ENCODE peak calls at places on chromosomes 1 and 21, in six cellular contexts. G, L, B, Q, U and M are unnamed samples.

GRCh38 chr21:42981862-42982261 is 7.5 kb downstream of the PKNOX1 start:
- DNase-seq in G (no peak), L (no peak), B (no peak), Q (no peak), U (no peak), M (no peak)

GRCh38 chr1:226736908-226737818 is 1.9 kb downstream of the ITPKB start:
- DNase-seq in G (peak), L (peak), B (no peak), Q (peak), U (peak), M (peak)

GRCh38 chr1:17529381-17529780 is 10.1 kb upstream of the ARHGEF10L start:
- DNase-seq in G (peak), L (no peak), B (no peak), Q (no peak), U (no peak), M (no peak)

GRCh38 chr1:226209307-226210059 is 14.0 kb upstream of the MIXL1 start:
- DNase-seq in G (no peak), L (no peak), B (no peak), Q (no peak), U (no peak), M (no peak)

GRCh38 chr1:223210786-223211115 is 67.7 kb upstream of the TLR5 start:
- DNase-seq in G (no peak), L (no peak), B (no peak), Q (no peak), U (no peak), M (no peak)

GRCh38 chr1:192766009-192766625 is 42.7 kb upstream of the RGS2 start:
- DNase-seq in G (peak), L (no peak), B (no peak), Q (peak), U (no peak), M (no peak)

GRCh38 chr1:63643926-63644325 is 50.7 kb downstream of the PGM1 start:
- DNase-seq in G (no peak), L (no peak), B (no peak), Q (no peak), U (no peak), M (peak)

GRCh38 chr1:234143681-234144080 is 229.6 kb upstream of the COA6 start:
- DNase-seq in G (no peak), L (no peak), B (no peak), Q (no peak), U (no peak), M (no peak)

GRCh38 chr1:178575611-178576331 is 62.9 kb downstream of the TEX35 start:
- DNase-seq in G (no peak), L (no peak), B (no peak), Q (peak), U (no peak), M (no peak)

GRCh38 chr1:217089239-217090014 is 366.2 kb upstream of the ESRRG start:
- DNase-seq in G (peak), L (no peak), B (no peak), Q (peak), U (no peak), M (no peak)

GRCh38 chr21:42258150-42258884 is 39.4 kb downstream of the ABCG1 start:
- DNase-seq in G (peak), L (peak), B (no peak), Q (peak), U (peak), M (no peak)

GRCh38 chr1:217891966-217892365 is 260.8 kb downstream of the SPATA17 start:
- DNase-seq in G (peak), L (no peak), B (no peak), Q (no peak), U (no peak), M (no peak)

GRCh38 chr1:59506952-59507351 is 210.1 kb downstream of the FGGY start:
- DNase-seq in G (peak), L (no peak), B (no peak), Q (no peak), U (peak), M (peak)

GRCh38 chr1:93615201-93616150 is 66.2 kb downstream of the BCAR3 start:
- DNase-seq in G (peak), L (no peak), B (no peak), Q (peak), U (no peak), M (no peak)

GRCh38 chr1:244350027-244350426 is 101.7 kb downstream of the ADSS2 start:
- DNase-seq in G (no peak), L (no peak), B (no peak), Q (no peak), U (no peak), M (no peak)

GRCh38 chr1:228084325-228084724 is 1.8 kb downstream of the ARF1 start:
- DNase-seq in G (peak), L (no peak), B (no peak), Q (peak), U (no peak), M (no peak)

GRCh38 chr21:33780631-33781030 is 135.0 kb downstream of the ATP5PO start:
- DNase-seq in G (no peak), L (no peak), B (no peak), Q (no peak), U (no peak), M (no peak)

GRCh38 chr1:79259390-79260336 is 253.1 kb upstream of the ADGRL4 start:
- DNase-seq in G (peak), L (no peak), B (no peak), Q (no peak), U (no peak), M (no peak)

GRCh38 chr1:79353224-79353623 is 346.7 kb upstream of the ADGRL4 start:
- DNase-seq in G (peak), L (no peak), B (no peak), Q (peak), U (peak), M (no peak)

GRCh38 chr1:184485731-184486723 is 99.2 kb downstream of the C1orf21 start:
- DNase-seq in G (peak), L (no peak), B (no peak), Q (no peak), U (no peak), M (no peak)

GRCh38 chr1:209692745-209693504 is 11.7 kb upstream of the HSD11B1 start:
- DNase-seq in G (peak), L (peak), B (no peak), Q (peak), U (peak), M (peak)

GRCh38 chr1:206935491-206936067 is 10.7 kb downstream of the PIGR start:
- DNase-seq in G (peak), L (peak), B (peak), Q (peak), U (no peak), M (no peak)

GRCh38 chr1:50106095-50106761 is 2.5 kb upstream of the ELAVL4 start:
- DNase-seq in G (no peak), L (no peak), B (no peak), Q (no peak), U (no peak), M (no peak)

GRCh38 chr1:37362990-37363389 is 111.4 kb upstream of the ZC3H12A start:
- DNase-seq in G (no peak), L (no peak), B (no peak), Q (no peak), U (no peak), M (no peak)

GRCh38 chr1:7941437-7941793 is 776 bp upstream of the TNFRSF9 start:
- DNase-seq in G (no peak), L (no peak), B (no peak), Q (peak), U (no peak), M (no peak)

GRCh38 chr1:41884256-41885240 is 34.2 kb downstream of the HIVEP3 start:
- DNase-seq in G (no peak), L (no peak), B (no peak), Q (no peak), U (no peak), M (no peak)

GRCh38 chr1:53047737-53048344 is 14.2 kb upstream of the PODN start:
- DNase-seq in G (peak), L (no peak), B (no peak), Q (peak), U (no peak), M (no peak)

GRCh38 chr1:20476260-20477038 is 9.6 kb downstream of the CAMK2N1 start:
- DNase-seq in G (peak), L (no peak), B (no peak), Q (no peak), U (no peak), M (no peak)

GRCh38 chr1:92795166-92795565 is 10.3 kb upstream of the EVI5 start:
- DNase-seq in G (no peak), L (no peak), B (no peak), Q (no peak), U (no peak), M (no peak)

GRCh38 chr21:36981049-36981391 is 14.6 kb upstream of the HLCS start:
- DNase-seq in G (peak), L (no peak), B (no peak), Q (no peak), U (no peak), M (no peak)
- H3K27ac ChIP-seq in G (peak), L (no peak), B (no peak), Q (no peak), U (peak), M (peak)

GRCh38 chr1:169059391-169059790 is 47.1 kb upstream of the ATP1B1 start:
- DNase-seq in G (peak), L (no peak), B (no peak), Q (no peak), U (no peak), M (no peak)

GRCh38 chr1:169060906-169061683 is 45.4 kb upstream of the ATP1B1 start:
- DNase-seq in G (peak), L (no peak), B (no peak), Q (no peak), U (no peak), M (no peak)

GRCh38 chr1:169062152-169062551 is 44.3 kb upstream of the ATP1B1 start:
- DNase-seq in G (no peak), L (no peak), B (no peak), Q (no peak), U (no peak), M (no peak)

GRCh38 chr1:169064103-169064502 is 42.4 kb upstream of the ATP1B1 start:
- DNase-seq in G (no peak), L (no peak), B (no peak), Q (no peak), U (no peak), M (no peak)

DNA sequence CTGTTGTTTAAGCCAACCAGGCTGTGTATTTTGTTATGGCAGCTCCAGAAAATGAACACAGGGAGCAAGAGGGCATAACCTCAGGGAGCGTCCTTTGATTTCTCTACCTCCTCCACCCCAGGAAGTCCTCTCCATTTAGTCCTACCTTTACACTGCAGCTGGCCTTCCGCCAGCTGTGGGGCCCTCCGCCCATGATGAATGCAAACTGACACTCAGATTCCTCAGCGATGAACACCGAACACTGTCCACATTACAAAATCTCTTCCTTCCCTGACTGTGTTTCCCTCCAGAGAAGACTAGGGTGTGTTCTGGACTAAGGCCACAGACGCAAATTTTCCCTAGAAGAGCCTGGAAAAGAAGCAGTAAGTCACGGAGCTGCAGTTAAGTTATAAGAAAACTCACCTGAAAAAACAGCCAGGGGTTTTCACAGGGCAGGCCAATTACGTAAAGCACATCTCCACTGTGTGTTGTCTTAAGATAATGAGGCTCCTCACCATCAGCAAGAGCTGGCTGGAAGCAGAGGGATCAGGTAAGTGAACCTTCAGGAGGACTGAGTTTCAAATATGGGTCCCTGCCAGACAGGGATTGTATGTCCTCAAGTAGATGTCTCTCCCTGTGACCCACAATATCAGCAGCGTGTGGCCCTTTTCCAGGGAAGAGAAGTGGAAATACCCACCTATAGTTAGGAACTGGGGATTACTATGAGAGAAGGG is 46.3 kb upstream of the ATP1B1 start:
- DNase-seq in G (peak), L (no peak), B (no peak), Q (no peak), U (no peak), M (peak)
- H3K27ac ChIP-seq in G (peak), L (no peak), B (no peak), Q (no peak), U (no peak), M (no peak)

GRCh38 chr1:26082020-26082350 is 14.6 kb upstream of the TRIM63 start:
- DNase-seq in G (no peak), L (no peak), B (no peak), Q (no peak), U (no peak), M (no peak)
- H3K27ac ChIP-seq in G (no peak), L (no peak), B (no peak), Q (no peak), U (no peak), M (peak)

GRCh38 chr21:38774152-38774551 is 31.6 kb upstream of the ETS2 start:
- DNase-seq in G (no peak), L (no peak), B (no peak), Q (peak), U (no peak), M (no peak)
- H3K27ac ChIP-seq in G (peak), L (no peak), B (no peak), Q (peak), U (peak), M (no peak)

GRCh38 chr1:173039621-173040020 is 11.1 kb downstream of the TNFSF18 start:
- DNase-seq in G (no peak), L (no peak), B (no peak), Q (no peak), U (no peak), M (no peak)

GRCh38 chr1:173042806-173043205 is 7.9 kb downstream of the TNFSF18 start:
- DNase-seq in G (peak), L (no peak), B (no peak), Q (no peak), U (no peak), M (no peak)

GRCh38 chr1:173038875-173039554 is 11.7 kb downstream of the TNFSF18 start:
- DNase-seq in G (no peak), L (no peak), B (no peak), Q (no peak), U (no peak), M (no peak)

GRCh38 chr1:173044656-173045055 is 6.1 kb downstream of the TNFSF18 start:
- DNase-seq in G (no peak), L (no peak), B (no peak), Q (no peak), U (no peak), M (no peak)

GRCh38 chr1:173043253-173043652 is 7.5 kb downstream of the TNFSF18 start:
- DNase-seq in G (peak), L (no peak), B (no peak), Q (peak), U (no peak), M (no peak)
- H3K27ac ChIP-seq in G (peak), L (no peak), B (no peak), Q (peak), U (no peak), M (no peak)

GRCh38 chr1:15882665-15883064 is 35.2 kb downstream of the SPEN start:
- DNase-seq in G (no peak), L (no peak), B (no peak), Q (no peak), U (no peak), M (no peak)

GRCh38 chr1:15884477-15884876 is 37.0 kb downstream of the SPEN start:
- DNase-seq in G (no peak), L (no peak), B (no peak), Q (no peak), U (no peak), M (no peak)

GRCh38 chr1:15883326-15883725 is 35.8 kb downstream of the SPEN start:
- DNase-seq in G (no peak), L (no peak), B (no peak), Q (no peak), U (no peak), M (no peak)

GRCh38 chr1:15885269-15885668 is 37.8 kb downstream of the SPEN start:
- DNase-seq in G (no peak), L (no peak), B (no peak), Q (no peak), U (no peak), M (no peak)

GRCh38 chr1:15881961-15882360 is 34.5 kb downstream of the SPEN start:
- DNase-seq in G (no peak), L (no peak), B (no peak), Q (no peak), U (no peak), M (no peak)
- H3K27ac ChIP-seq in G (no peak), L (no peak), B (no peak), Q (no peak), U (peak), M (peak)

DNA sequence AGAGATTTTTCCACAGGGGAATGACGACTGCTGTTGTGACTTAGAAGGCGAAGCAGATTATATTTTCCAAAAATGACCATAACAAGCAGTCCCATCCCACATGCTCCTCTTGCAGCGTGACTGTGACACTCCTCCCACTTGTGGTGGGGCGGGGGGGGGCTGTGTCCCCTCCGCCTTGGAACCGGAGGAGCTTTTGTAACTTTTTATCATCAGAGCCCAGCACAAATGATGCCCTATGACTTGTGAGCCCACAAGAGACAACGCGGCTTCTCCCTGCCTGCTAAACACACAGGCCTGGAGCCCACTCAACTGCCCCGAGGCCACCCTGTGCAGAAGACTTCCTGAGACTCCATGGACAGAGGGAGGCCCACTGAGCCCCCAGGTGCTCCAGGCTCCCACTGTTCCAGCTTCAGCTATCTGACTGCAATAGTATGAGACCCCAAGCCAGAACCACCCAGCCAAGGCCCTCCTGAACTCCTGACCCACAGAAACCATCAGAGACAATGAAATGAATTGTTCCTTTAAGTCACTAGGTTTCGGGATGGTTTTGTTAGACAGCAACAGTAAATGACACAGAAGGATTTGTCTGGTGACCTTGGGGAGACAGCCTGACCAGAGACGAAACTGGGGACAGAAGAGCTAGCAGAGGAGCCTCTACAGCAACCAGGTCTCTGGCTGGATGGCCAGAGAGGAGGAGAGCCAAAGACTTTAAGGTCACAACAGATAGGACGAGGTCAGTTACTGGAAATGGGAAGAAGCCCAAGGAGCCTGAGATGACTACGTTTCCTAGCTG is 58.8 kb downstream of the CAPZB start:
- DNase-seq in G (no peak), L (no peak), B (no peak), Q (no peak), U (peak), M (no peak)
- H3K27ac ChIP-seq in G (no peak), L (no peak), B (no peak), Q (no peak), U (peak), M (peak)

GRCh38 chr21:32611471-32611997 is 643 bp downstream of the CFAP298 start:
- DNase-seq in G (peak), L (peak), B (no peak), Q (peak), U (no peak), M (no peak)
- H3K27ac ChIP-seq in G (peak), L (peak), B (no peak), Q (peak), U (peak), M (peak)